ENCODE peak calls at places on chromosomes 11 and 22, in ten cellular contexts. N is NT2/D1, M is heart right ventricle, S is heart left ventricle, V is stomach, J is adrenal gland, B is H1, R is psoas muscle, Q is cardiac muscle cell, I is tibial artery. A is an unnamed sample. For H3K27me3 and H3K9me3, the result is how much of the 10 kb centered on the place peaks cover.

GRCh38 chr11:74138572-74138971 is 32.2 kb downstream of the C2CD3 start:
- DNase-seq in N (peak), M (no peak), S (no peak), V (no peak), J (peak), B (no peak), R (no peak), Q (peak), I (no peak), A (peak)

GRCh38 chr22:24101966-24102365 is 79.3 kb upstream of the SUSD2 start:
- DNase-seq in N (no peak), M (peak), S (peak), V (no peak), J (no peak), B (no peak), R (no peak), Q (no peak), I (peak), A (no peak)

GRCh38 chr22:35987487-35987886 is 41.1 kb downstream of the RBFOX2 start:
- DNase-seq in N (no peak), M (no peak), S (no peak), V (no peak), J (no peak), B (no peak), R (no peak), Q (no peak), I (no peak), A (no peak)

GRCh38 chr11:121469910-121470309 is 17.1 kb upstream of the SORL1-AS1 start:
- DNase-seq in N (no peak), M (no peak), S (no peak), V (no peak), J (no peak), B (no peak), R (no peak), Q (no peak), I (no peak), A (no peak)

GRCh38 chr11:1041936-1042608 is 5.6 kb upstream of the MUC6 start:
- DNase-seq in N (no peak), M (peak), S (peak), V (peak), J (no peak), B (no peak), R (peak), Q (no peak), I (peak), A (no peak)

GRCh38 chr11:29448246-29448877 is 568.5 kb downstream of the KCNA4 start:
- DNase-seq in N (no peak), M (no peak), S (no peak), V (no peak), J (peak), B (no peak), R (no peak), Q (peak), I (no peak), A (peak)

GRCh38 chr11:29458252-29458651 is 558.6 kb downstream of the KCNA4 start:
- DNase-seq in N (no peak), M (no peak), S (no peak), V (no peak), J (no peak), B (no peak), R (no peak), Q (no peak), I (no peak), A (no peak)

GRCh38 chr11:12092714-12093113 is 17.7 kb upstream of the MICAL2 start:
- DNase-seq in N (no peak), M (no peak), S (no peak), V (no peak), J (no peak), B (no peak), R (no peak), Q (no peak), I (peak), A (peak)

GRCh38 chr22:35981900-35982299 is 46.7 kb downstream of the RBFOX2 start:
- DNase-seq in N (no peak), M (no peak), S (no peak), V (no peak), J (no peak), B (no peak), R (no peak), Q (no peak), I (no peak), A (no peak)

GRCh38 chr11:16897460-16898061 is 116.7 kb downstream of the PLEKHA7 start:
- DNase-seq in N (peak), M (no peak), S (no peak), V (no peak), J (no peak), B (peak), R (no peak), Q (no peak), I (no peak), A (no peak)

GRCh38 chr11:129117595-129118350 is 74.4 kb downstream of the ARHGAP32 start:
- DNase-seq in N (peak), M (no peak), S (no peak), V (peak), J (peak), B (no peak), R (no peak), Q (peak), I (no peak), A (peak)

GRCh38 chr11:30564994-30565393 is 21.2 kb downstream of the MPPED2 start:
- DNase-seq in N (no peak), M (no peak), S (no peak), V (no peak), J (no peak), B (no peak), R (no peak), Q (no peak), I (no peak), A (no peak)

GRCh38 chr22:43001271-43002197 is 13.4 kb downstream of the PACSIN2 start:
- DNase-seq in N (no peak), M (no peak), S (no peak), V (no peak), J (no peak), B (no peak), R (no peak), Q (no peak), I (no peak), A (no peak)

GRCh38 chr11:127023991-127024390 is 23.4 kb upstream of the KIRREL3 start:
- DNase-seq in N (no peak), M (no peak), S (no peak), V (no peak), J (no peak), B (no peak), R (no peak), Q (no peak), I (no peak), A (no peak)

GRCh38 chr11:127013550-127013949 is 13.0 kb upstream of the KIRREL3 start:
- DNase-seq in N (no peak), M (no peak), S (no peak), V (no peak), J (no peak), B (no peak), R (no peak), Q (no peak), I (no peak), A (no peak)

GRCh38 chr11:127017482-127017881 is 16.9 kb upstream of the KIRREL3 start:
- DNase-seq in N (peak), M (no peak), S (no peak), V (no peak), J (no peak), B (no peak), R (no peak), Q (peak), I (no peak), A (peak)

GRCh38 chr11:127018683-127019279 is 18.2 kb upstream of the KIRREL3 start:
- DNase-seq in N (no peak), M (no peak), S (no peak), V (no peak), J (no peak), B (no peak), R (no peak), Q (no peak), I (no peak), A (no peak)
- H3K4me3 ChIP-seq in N (no peak), M (no peak), S (no peak), V (no peak), J (no peak), B (no peak), R (no peak), Q (no peak), I (no peak), A (no peak)

GRCh38 chr22:39560127-39560526 is 10.4 kb upstream of the CACNA1I start:
- DNase-seq in N (no peak), M (no peak), S (no peak), V (no peak), J (no peak), B (no peak), R (no peak), Q (no peak), I (no peak), A (no peak)
- H3K27me3 ChIP-seq in N (under half), M (half or more), S (under half), V (half or more), J (under half), B (under half), R (half or more), Q (under half), I (under half), A (under half)

GRCh38 chr22:47672526-47672925 is 910.1 kb downstream of the TBC1D22A start:
- DNase-seq in N (no peak), M (no peak), S (no peak), V (no peak), J (no peak), B (no peak), R (no peak), Q (no peak), I (no peak), A (no peak)

GRCh38 chr22:47678048-47678447 is 915.6 kb downstream of the TBC1D22A start:
- DNase-seq in N (no peak), M (no peak), S (no peak), V (no peak), J (no peak), B (no peak), R (no peak), Q (no peak), I (no peak), A (no peak)

GRCh38 chr22:47676685-47677084 is 914.2 kb downstream of the TBC1D22A start:
- DNase-seq in N (no peak), M (no peak), S (no peak), V (no peak), J (no peak), B (no peak), R (no peak), Q (no peak), I (no peak), A (no peak)

GRCh38 chr22:47678667-47679287 is 916.3 kb downstream of the TBC1D22A start:
- DNase-seq in N (peak), M (no peak), S (no peak), V (no peak), J (no peak), B (peak), R (no peak), Q (no peak), I (no peak), A (no peak)

GRCh38 chr22:47674600-47674999 is 912.1 kb downstream of the TBC1D22A start:
- DNase-seq in N (no peak), M (no peak), S (no peak), V (no peak), J (no peak), B (no peak), R (no peak), Q (no peak), I (no peak), A (no peak)
- H3K9me3 ChIP-seq in N (under half), M (under half), S (under half), V (under half), J (under half), B (under half), R (under half), Q (under half), I (under half), A (under half)

GRCh38 chr11:44309483-44310197 is at the start of gene ALX4:
- DNase-seq in N (peak), M (peak), S (peak), V (no peak), J (peak), B (no peak), R (no peak), Q (peak), I (no peak), A (peak)
- H3K4me3 ChIP-seq in N (peak), M (peak), S (peak), V (peak), J (no peak), B (peak), R (peak), Q (peak), I (peak), A (peak)

GRCh38 chr22:22839570-22840314 is 47.9 kb upstream of the IGLL5 start:
- DNase-seq in N (no peak), M (no peak), S (no peak), V (no peak), J (no peak), B (no peak), R (no peak), Q (no peak), I (no peak), A (no peak)
- H3K27me3 ChIP-seq in N (half or more), M (under half), S (under half), V (under half), J (under half), B (under half), R (under half), Q (under half), I (under half), A (under half)

GRCh38 chr22:48307941-48308340 is 1519.7 kb downstream of the BRD1 start:
- DNase-seq in N (no peak), M (no peak), S (no peak), V (no peak), J (no peak), B (no peak), R (no peak), Q (no peak), I (no peak), A (no peak)

GRCh38 chr22:48306284-48306683 is 1521.4 kb downstream of the BRD1 start:
- DNase-seq in N (no peak), M (no peak), S (no peak), V (no peak), J (no peak), B (no peak), R (no peak), Q (no peak), I (no peak), A (no peak)

GRCh38 chr22:48310740-48311139 is 1516.9 kb downstream of the BRD1 start:
- DNase-seq in N (no peak), M (no peak), S (no peak), V (no peak), J (no peak), B (no peak), R (no peak), Q (no peak), I (no peak), A (no peak)

GRCh38 chr22:48306785-48307570 is 1520.7 kb downstream of the BRD1 start:
- DNase-seq in N (no peak), M (no peak), S (no peak), V (no peak), J (no peak), B (no peak), R (no peak), Q (no peak), I (no peak), A (no peak)

GRCh38 chr22:48309115-48309705 is 1518.5 kb downstream of the BRD1 start:
- DNase-seq in N (no peak), M (no peak), S (no peak), V (no peak), J (no peak), B (no peak), R (no peak), Q (no peak), I (no peak), A (no peak)
- H3K9me3 ChIP-seq in N (under half), M (under half), S (under half), V (under half), J (under half), B (under half), R (under half), Q (under half), I (under half), A (under half)

GRCh38 chr22:41664951-41665350 is 23.7 kb downstream of the SNU13 start:
- DNase-seq in N (no peak), M (no peak), S (no peak), V (no peak), J (no peak), B (no peak), R (no peak), Q (no peak), I (peak), A (no peak)
- H3K4me3 ChIP-seq in N (no peak), M (no peak), S (no peak), V (no peak), J (no peak), B (no peak), R (no peak), Q (no peak), I (no peak), A (no peak)

DNA sequence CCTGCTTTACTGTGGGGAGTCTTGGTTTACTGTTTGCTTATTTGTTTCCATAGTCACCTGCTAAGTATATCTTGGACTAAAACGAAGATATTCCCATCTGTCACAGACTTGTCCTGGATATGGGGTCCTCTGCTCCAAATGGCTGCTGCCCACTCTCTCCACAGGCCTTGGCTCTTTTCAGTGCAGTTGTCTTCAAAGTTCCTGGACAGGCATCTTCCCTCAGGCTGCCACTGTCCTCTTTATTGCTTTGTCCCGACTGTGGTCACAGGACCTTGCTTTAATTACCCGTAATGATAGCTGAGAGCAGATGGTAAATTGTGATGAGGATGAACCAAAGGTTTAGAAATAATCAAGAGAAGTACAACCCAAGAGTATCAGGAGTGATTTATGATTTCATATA is 713.9 kb upstream of the CCDC179 start:
- DNase-seq in N (no peak), M (no peak), S (no peak), V (no peak), J (no peak), B (no peak), R (no peak), Q (no peak), I (no peak), A (no peak)
- H3K27me3 ChIP-seq in N (under half), M (under half), S (under half), V (under half), J (under half), B (under half), R (under half), Q (under half), I (under half), A (under half)

A was measured in MG63.